ENCODE peak calls at places on chromosomes 5 and 9, in four cellular contexts. U, W, L and S are unnamed samples.

GRCh38 chr5:135497971-135498661 is 37.6 kb downstream of the NEUROG1 start:
- DNase-seq in U (no peak), W (no peak), L (no peak), S (no peak)

GRCh38 chr9:117547321-117547720 is 132.5 kb upstream of the ASTN2 start:
- DNase-seq in U (no peak), W (no peak), L (no peak), S (no peak)

GRCh38 chr5:56119050-56119449 is 114.1 kb downstream of the ANKRD55 start:
- DNase-seq in U (no peak), W (no peak), L (no peak), S (no peak)

GRCh38 chr5:127313847-127314473 is 23.4 kb downstream of the MEGF10 start:
- DNase-seq in U (no peak), W (peak; percentile 70), L (peak; percentile 67), S (peak; percentile 37)

GRCh38 chr5:17315710-17316221 is 98.3 kb downstream of the BASP1 start:
- DNase-seq in U (no peak), W (peak; percentile 3), L (no peak), S (no peak)

GRCh38 chr5:91061094-91061493 is 322.0 kb downstream of the ARRDC3 start:
- DNase-seq in U (no peak), W (no peak), L (no peak), S (no peak)

GRCh38 chr9:5478214-5478613 is 27.9 kb downstream of the CD274 start:
- DNase-seq in U (no peak), W (no peak), L (no peak), S (no peak)

GRCh38 chr9:137564817-137565411 is 13.2 kb downstream of the MRPL41 start:
- DNase-seq in U (no peak), W (no peak), L (no peak), S (no peak)

GRCh38 chr9:85118990-85119755 is 449.6 kb downstream of the NTRK2 start:
- DNase-seq in U (no peak), W (no peak), L (no peak), S (no peak)

GRCh38 chr5:123117989-123118388 is 28.9 kb downstream of the PRDM6 start:
- DNase-seq in U (no peak), W (no peak), L (no peak), S (no peak)